ENCODE peak calls at places on chromosomes 2 and 18, in ten cellular contexts. M is astrocyte of the spinal cord, C is neural progenitor cell, W is HL-60, Y is AG10803, B is neural crest cell, J is tibial artery, H is endothelial cell, E is HCT116, P is endothelial cell of umbilical vein. R is an unnamed sample.

GRCh38 chr2:44290271-44290670 is 15.0 kb downstream of the SLC3A1 start:
- DNase-seq in M (peak), C (no peak), W (no peak), Y (peak), B (no peak), J (no peak), H (no peak), E (no peak), P (no peak), R (peak)

GRCh38 chr2:51120754-51121280 is 88.9 kb upstream of the NRXN1 start:
- DNase-seq in M (peak), C (no peak), W (no peak), Y (no peak), B (no peak), J (no peak), H (no peak), E (no peak), P (no peak), R (peak)

GRCh38 chr2:9813312-9814128 is 29.8 kb upstream of the TAF1B start:
- DNase-seq in M (peak), C (peak), W (peak), Y (peak), B (peak), J (peak), H (peak), E (no peak), P (peak), R (peak)

GRCh38 chr2:8861797-8862196 is 24.4 kb upstream of the KIDINS220 start:
- DNase-seq in M (no peak), C (no peak), W (no peak), Y (no peak), B (no peak), J (no peak), H (no peak), E (no peak), P (no peak), R (no peak)

GRCh38 chr18:37471619-37472018 is 94.0 kb downstream of the CELF4 start:
- DNase-seq in M (no peak), C (no peak), W (no peak), Y (no peak), B (no peak), J (no peak), H (no peak), E (no peak), P (no peak), R (no peak)

GRCh38 chr18:22663378-22663777 is 245.7 kb upstream of the CTAGE1 start:
- DNase-seq in M (no peak), C (no peak), W (no peak), Y (no peak), B (no peak), J (no peak), H (no peak), E (no peak), P (no peak), R (no peak)

GRCh38 chr2:85886585-85886984 is 2.2 kb downstream of the ST3GAL5 start:
- DNase-seq in M (peak), C (no peak), W (no peak), Y (peak), B (no peak), J (peak), H (no peak), E (no peak), P (peak), R (peak)

GRCh38 chr2:206198677-206199076 is 39.0 kb downstream of the EEF1B2 start:
- DNase-seq in M (no peak), C (no peak), W (no peak), Y (peak), B (no peak), J (no peak), H (no peak), E (no peak), P (no peak), R (peak)

GRCh38 chr2:31359229-31359628 is 55.3 kb downstream of the XDH start:
- DNase-seq in M (no peak), C (no peak), W (no peak), Y (no peak), B (no peak), J (no peak), H (no peak), E (no peak), P (no peak), R (no peak)

GRCh38 chr2:101197215-101197745 is 46.1 kb upstream of the TBC1D8 start:
- DNase-seq in M (no peak), C (no peak), W (no peak), Y (no peak), B (no peak), J (no peak), H (no peak), E (no peak), P (peak), R (no peak)

GRCh38 chr2:111186933-111187332 is 66.2 kb downstream of the BCL2L11 start:
- DNase-seq in M (no peak), C (no peak), W (no peak), Y (no peak), B (no peak), J (no peak), H (no peak), E (no peak), P (no peak), R (no peak)

GRCh38 chr2:10003206-10004125 is 39.9 kb upstream of the KLF11 start:
- DNase-seq in M (no peak), C (no peak), W (no peak), Y (peak), B (no peak), J (peak), H (no peak), E (no peak), P (no peak), R (no peak)

GRCh38 chr2:166384774-166385173 is 9.0 kb upstream of the SCN9A start:
- DNase-seq in M (peak), C (peak), W (no peak), Y (peak), B (no peak), J (no peak), H (no peak), E (no peak), P (peak), R (peak)

GRCh38 chr2:71064110-71064611 is 4.3 kb upstream of the NAGK start:
- DNase-seq in M (no peak), C (no peak), W (peak), Y (no peak), B (no peak), J (no peak), H (no peak), E (no peak), P (no peak), R (no peak)

GRCh38 chr2:102664439-102665042 is 45.2 kb downstream of the SLC9A2 start:
- DNase-seq in M (no peak), C (no peak), W (no peak), Y (peak), B (no peak), J (no peak), H (no peak), E (peak), P (no peak), R (peak)

GRCh38 chr18:79569720-79570119 is 109.9 kb upstream of the CTDP1 start:
- DNase-seq in M (no peak), C (no peak), W (no peak), Y (no peak), B (no peak), J (no peak), H (no peak), E (no peak), P (no peak), R (no peak)

GRCh38 chr2:168536925-168537466 is 80.9 kb downstream of the CERS6 start:
- DNase-seq in M (peak), C (no peak), W (no peak), Y (peak), B (no peak), J (no peak), H (no peak), E (no peak), P (no peak), R (no peak)

GRCh38 chr2:96146881-96147592 is 1.8 kb upstream of the DUSP2 start:
- DNase-seq in M (no peak), C (no peak), W (no peak), Y (no peak), B (no peak), J (no peak), H (no peak), E (no peak), P (no peak), R (no peak)

GRCh38 chr2:75500633-75501032 is 60.1 kb downstream of the EVA1A start:
- DNase-seq in M (no peak), C (no peak), W (no peak), Y (peak), B (no peak), J (no peak), H (no peak), E (no peak), P (peak), R (no peak)

GRCh38 chr2:57443985-57444501 is 602.6 kb upstream of the VRK2 start:
- DNase-seq in M (peak), C (no peak), W (peak), Y (peak), B (no peak), J (no peak), H (no peak), E (peak), P (no peak), R (peak)

GRCh38 chr2:188474316-188474715 is 182.6 kb downstream of the GULP1 start:
- DNase-seq in M (no peak), C (no peak), W (no peak), Y (no peak), B (no peak), J (no peak), H (no peak), E (no peak), P (no peak), R (no peak)

GRCh38 chr2:9814129-9814868 is 29.0 kb upstream of the TAF1B start:
- DNase-seq in M (no peak), C (no peak), W (no peak), Y (no peak), B (no peak), J (no peak), H (no peak), E (no peak), P (no peak), R (no peak)

GRCh38 chr2:80429251-80429650 is 124.7 kb upstream of the LRRTM1 start:
- DNase-seq in M (no peak), C (peak), W (no peak), Y (no peak), B (no peak), J (no peak), H (no peak), E (no peak), P (no peak), R (no peak)

GRCh38 chr2:135913726-135914365 is 37.6 kb upstream of the MCM6 start:
- DNase-seq in M (peak), C (peak), W (no peak), Y (peak), B (peak), J (no peak), H (peak), E (peak), P (peak), R (peak)

GRCh38 chr2:197358927-197359326 is 48.3 kb upstream of the ANKRD44 start:
- DNase-seq in M (peak), C (no peak), W (no peak), Y (peak), B (no peak), J (no peak), H (no peak), E (no peak), P (no peak), R (no peak)

GRCh38 chr2:227861011-227861410 is 10.4 kb upstream of the DAW1 start:
- DNase-seq in M (peak), C (no peak), W (no peak), Y (no peak), B (no peak), J (no peak), H (no peak), E (no peak), P (peak), R (no peak)

GRCh38 chr18:21330122-21330701 is 88.2 kb downstream of the GREB1L start:
- DNase-seq in M (peak), C (peak), W (no peak), Y (peak), B (no peak), J (no peak), H (no peak), E (peak), P (peak), R (peak)

GRCh38 chr2:55590810-55591440 is 26.5 kb downstream of the PPP4R3B start:
- DNase-seq in M (peak), C (no peak), W (no peak), Y (peak), B (no peak), J (no peak), H (no peak), E (peak), P (no peak), R (no peak)

GRCh38 chr2:85053802-85054201 is 79.4 kb upstream of the TCF7L1 start:
- DNase-seq in M (peak), C (peak), W (no peak), Y (peak), B (no peak), J (no peak), H (no peak), E (peak), P (no peak), R (no peak)

GRCh38 chr2:46306988-46307655 is 9.9 kb downstream of the EPAS1 start:
- DNase-seq in M (no peak), C (no peak), W (no peak), Y (no peak), B (no peak), J (no peak), H (no peak), E (no peak), P (no peak), R (no peak)

DNA sequence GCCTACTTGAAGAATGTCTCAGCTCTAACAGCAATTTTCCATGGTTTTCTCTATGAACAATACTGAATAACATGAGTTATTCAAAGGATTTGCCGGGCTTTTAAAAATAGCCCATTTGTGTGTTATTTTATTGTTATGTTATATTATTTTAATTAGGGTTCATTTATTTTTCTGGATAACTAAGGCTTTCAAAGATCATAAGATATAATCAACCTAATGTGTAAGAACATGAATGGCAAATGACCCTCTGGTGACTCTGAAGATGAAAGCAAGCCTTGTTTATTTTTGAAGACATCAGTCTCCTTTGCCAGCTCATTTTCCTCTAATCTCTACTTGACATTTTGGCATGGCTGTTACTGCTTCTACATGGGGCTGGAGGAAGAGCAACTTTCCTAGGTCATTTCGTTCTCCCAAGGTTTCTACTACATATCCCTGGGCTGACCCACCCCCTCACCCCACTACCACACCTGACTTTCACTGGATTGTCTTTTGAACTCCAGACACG is 10.6 kb downstream of the FAP start:
- DNase-seq in M (no peak), C (no peak), W (no peak), Y (no peak), B (no peak), J (no peak), H (no peak), E (no peak), P (no peak), R (no peak)
- TF ChIP-seq CTCF in M (no peak), C (no peak), W (no peak), Y (no peak), B (no peak), J (no peak), H (no peak), E (no peak), P (no peak), R (no peak)

GRCh38 chr2:150125708-150126107 is 361.8 kb downstream of the RND3 start:
- DNase-seq in M (peak), C (peak), W (no peak), Y (peak), B (no peak), J (no peak), H (no peak), E (no peak), P (peak), R (peak)
- TF ChIP-seq CTCF in M (peak), C (no peak), W (no peak), Y (peak), B (no peak), J (no peak), H (no peak), E (no peak), P (no peak), R (peak)

GRCh38 chr2:60116167-60116870 is 437.1 kb downstream of the BCL11A start:
- DNase-seq in M (no peak), C (no peak), W (no peak), Y (no peak), B (no peak), J (no peak), H (no peak), E (no peak), P (no peak), R (no peak)

GRCh38 chr2:60118917-60119316 is 434.5 kb downstream of the BCL11A start:
- DNase-seq in M (no peak), C (no peak), W (no peak), Y (no peak), B (no peak), J (no peak), H (no peak), E (no peak), P (no peak), R (no peak)

GRCh38 chr2:60118061-60118460 is 435.4 kb downstream of the BCL11A start:
- DNase-seq in M (no peak), C (no peak), W (no peak), Y (no peak), B (no peak), J (no peak), H (no peak), E (no peak), P (no peak), R (no peak)

DNA sequence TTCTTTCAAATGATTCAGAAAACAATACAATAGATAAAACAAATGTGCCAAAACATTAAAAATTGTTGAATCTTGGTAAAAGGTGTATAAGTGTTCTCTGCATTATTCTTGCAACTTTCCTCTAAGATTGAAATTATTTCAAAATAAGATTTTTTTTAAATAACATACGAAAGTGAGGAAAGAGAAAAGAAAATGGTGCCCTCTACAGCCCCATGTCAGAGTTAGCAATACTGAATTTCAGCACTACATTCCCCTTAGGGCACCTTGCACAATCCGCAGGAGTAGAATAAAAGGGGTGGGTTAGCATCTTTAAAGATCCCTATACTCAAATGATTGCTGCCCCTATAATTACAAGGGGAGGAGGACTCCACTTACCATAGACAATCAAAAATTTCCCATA is 433.7 kb downstream of the BCL11A start:
- DNase-seq in M (no peak), C (no peak), W (no peak), Y (no peak), B (no peak), J (no peak), H (no peak), E (no peak), P (no peak), R (no peak)
- TF ChIP-seq CTCF in M (no peak), C (peak), W (no peak), Y (no peak), B (no peak), J (no peak), H (no peak), E (no peak), P (no peak), R (no peak)

GRCh38 chr2:68745006-68745405 is 10.4 kb downstream of the ARHGAP25 start:
- DNase-seq in M (no peak), C (no peak), W (no peak), Y (no peak), B (no peak), J (no peak), H (no peak), E (no peak), P (no peak), R (no peak)

GRCh38 chr2:68742638-68743037 is 8.0 kb downstream of the ARHGAP25 start:
- DNase-seq in M (no peak), C (no peak), W (no peak), Y (no peak), B (no peak), J (no peak), H (no peak), E (no peak), P (no peak), R (no peak)

GRCh38 chr2:68743531-68743930 is 8.9 kb downstream of the ARHGAP25 start:
- DNase-seq in M (no peak), C (no peak), W (no peak), Y (no peak), B (no peak), J (no peak), H (no peak), E (no peak), P (no peak), R (no peak)

GRCh38 chr2:68746408-68746807 is 11.8 kb downstream of the ARHGAP25 start:
- DNase-seq in M (no peak), C (no peak), W (no peak), Y (no peak), B (no peak), J (no peak), H (no peak), E (no peak), P (no peak), R (no peak)

DNA sequence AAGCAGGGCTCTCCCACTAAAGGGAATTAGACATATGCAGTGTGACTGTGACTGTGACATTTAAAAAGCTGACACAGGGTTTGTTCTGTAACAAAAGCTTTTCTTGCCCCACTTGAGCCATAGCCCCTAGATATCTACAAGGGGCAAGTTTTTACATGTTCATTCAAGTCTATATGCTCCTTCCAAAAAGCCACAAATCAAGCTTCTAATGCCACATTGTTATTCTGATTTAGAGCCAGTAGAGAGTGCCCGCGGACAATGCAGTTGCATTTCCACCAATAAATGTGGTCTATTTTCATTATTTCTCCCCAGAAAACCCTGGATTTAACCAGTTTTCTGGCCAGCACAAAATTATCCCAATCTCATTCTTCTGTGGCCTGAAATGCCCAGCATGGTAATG is 9.9 kb downstream of the ARHGAP25 start:
- DNase-seq in M (no peak), C (no peak), W (no peak), Y (no peak), B (no peak), J (no peak), H (no peak), E (no peak), P (no peak), R (no peak)
- TF ChIP-seq CTCF in M (no peak), C (peak), W (no peak), Y (no peak), B (no peak), J (no peak), H (no peak), E (no peak), P (no peak), R (peak)

DNA sequence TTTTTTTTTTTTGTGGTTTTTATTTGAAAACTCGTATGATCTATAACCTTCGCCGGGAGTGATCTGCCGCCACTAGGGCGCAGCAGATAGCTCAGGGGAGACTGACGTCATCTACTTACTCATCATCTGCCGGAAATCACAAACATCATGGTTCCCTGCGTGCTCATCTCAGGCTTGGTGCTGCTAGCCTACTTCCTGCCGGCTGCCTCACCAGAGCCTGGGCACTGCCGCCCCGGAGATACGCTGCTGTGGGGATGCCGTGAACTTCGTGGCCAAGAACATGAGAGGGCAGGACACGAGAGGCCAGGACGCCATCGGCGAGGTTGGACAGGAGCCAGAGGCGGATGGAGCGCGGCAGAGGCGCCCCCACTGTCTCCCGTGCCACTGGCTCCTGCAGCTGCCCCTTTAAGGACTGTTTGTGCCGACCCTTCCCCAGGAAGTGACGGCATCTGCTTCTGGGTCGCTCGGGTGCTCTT is 68.8 kb downstream of the DOK6 start:
- DNase-seq in M (no peak), C (peak), W (peak), Y (no peak), B (no peak), J (no peak), H (peak), E (peak), P (no peak), R (peak)
- TF ChIP-seq CTCF in M (no peak), C (peak), W (no peak), Y (peak), B (peak), J (no peak), H (peak), E (peak), P (no peak), R (peak)